ENCODE peak calls at places on chromosomes 4 and X, in eight cellular contexts. S is progenitor cell of endocrine pancreas; L is AG09319; O is GM20000; U is CD4-positive, alpha-beta T cell; V is GM10248; B is fibroblast of the aortic adventitia; H is foreskin fibroblast. T is an unnamed sample.

GRCh38 chrX:85052636-85053343 is 49.1 kb downstream of the APOOL start:
- DNase-seq in S (no peak), L (peak; percentile 19), O (no peak), U (no peak), V (no peak), B (peak; percentile 80), H (peak; percentile 53), T (no peak)

GRCh38 chr4:106343865-106344264 is 24.7 kb downstream of the GIMD1 start:
- DNase-seq in S (no peak), L (no peak), O (no peak), U (no peak), V (no peak), B (no peak), H (no peak), T (no peak)

GRCh38 chr4:146661368-146661767 is 22.7 kb downstream of the POU4F2 start:
- DNase-seq in S (no peak), L (no peak), O (no peak), U (no peak), V (no peak), B (no peak), H (no peak), T (no peak)

GRCh38 chr4:112523008-112523440 is 7.0 kb upstream of the NEUROG2 start:
- DNase-seq in S (no peak), L (no peak), O (peak; percentile 73), U (no peak), V (peak; percentile 71), B (peak; percentile 34), H (no peak), T (no peak)

GRCh38 chr4:188986271-188986689 is 847.0 kb downstream of the TRIML1 start:
- DNase-seq in S (no peak), L (peak; percentile 38), O (no peak), U (no peak), V (no peak), B (no peak), H (peak; percentile 43), T (no peak)

GRCh38 chrX:39903343-39903742 is 194.4 kb downstream of the BCOR start:
- DNase-seq in S (no peak), L (peak; percentile 23), O (no peak), U (no peak), V (no peak), B (peak; percentile 79), H (peak; percentile 38), T (no peak)

GRCh38 chrX:136639506-136640176 is 8.3 kb upstream of the CD40LG start:
- DNase-seq in S (no peak), L (no peak), O (no peak), U (no peak), V (no peak), B (peak; percentile 27), H (peak; percentile 24), T (no peak)

GRCh38 chrX:750263-750662 is 119.7 kb downstream of the SHOX start:
- DNase-seq in S (no peak), L (no peak), O (no peak), U (no peak), V (no peak), B (no peak), H (no peak), T (no peak)

GRCh38 chr4:13921805-13922204 is 294.3 kb upstream of the BOD1L1 start:
- DNase-seq in S (no peak), L (no peak), O (no peak), U (no peak), V (no peak), B (peak; percentile 77), H (no peak), T (no peak)

GRCh38 chr4:104507112-104507511 is 12.4 kb upstream of the CXXC4 start:
- DNase-seq in S (no peak), L (no peak), O (no peak), U (no peak), V (no peak), B (no peak), H (no peak), T (no peak)

GRCh38 chrX:119427024-119427794 is 28.1 kb downstream of the SLC25A43 start:
- DNase-seq in S (no peak), L (no peak), O (peak; percentile 38), U (no peak), V (peak; percentile 41), B (no peak), H (no peak), T (no peak)

GRCh38 chrX:139851730-139852129 is 81.1 kb downstream of the ATP11C start:
- DNase-seq in S (no peak), L (no peak), O (no peak), U (no peak), V (no peak), B (peak; percentile 47), H (no peak), T (no peak)

GRCh38 chrX:30196322-30196721 is 19.0 kb upstream of the MAGEB2 start:
- DNase-seq in S (no peak), L (no peak), O (peak; percentile 4), U (no peak), V (no peak), B (peak; percentile 1), H (no peak), T (no peak)

GRCh38 chr4:123978637-123979036 is 582.0 kb downstream of the SPRY1 start:
- DNase-seq in S (no peak), L (no peak), O (no peak), U (no peak), V (no peak), B (no peak), H (no peak), T (no peak)

GRCh38 chrX:132071260-132071659 is 48.2 kb downstream of the STK26 start:
- DNase-seq in S (no peak), L (no peak), O (no peak), U (no peak), V (no peak), B (peak; percentile 31), H (no peak), T (no peak)

GRCh38 chrX:20913760-20914159 is 460.5 kb upstream of the CNKSR2 start:
- DNase-seq in S (peak; percentile 63), L (no peak), O (no peak), U (no peak), V (no peak), B (peak; percentile 2), H (no peak), T (no peak)

GRCh38 chrX:70769659-70770232 is 138.8 kb downstream of the TEX11 start:
- DNase-seq in S (no peak), L (no peak), O (no peak), U (no peak), V (peak; percentile 10), B (peak; percentile 30), H (no peak), T (no peak)
- TF ChIP-seq CTCF in S (peak; percentile 62), L (peak; percentile 45), O (no peak), U (peak; percentile 49), V (peak; percentile 7), B (peak; percentile 43), H (no peak), T (peak; percentile 60)

GRCh38 chr4:42306221-42307109 is 90.8 kb upstream of the SHISA3 start:
- DNase-seq in S (no peak), L (no peak), O (no peak), U (no peak), V (no peak), B (peak; percentile 39), H (no peak), T (peak; percentile 66)

DNA sequence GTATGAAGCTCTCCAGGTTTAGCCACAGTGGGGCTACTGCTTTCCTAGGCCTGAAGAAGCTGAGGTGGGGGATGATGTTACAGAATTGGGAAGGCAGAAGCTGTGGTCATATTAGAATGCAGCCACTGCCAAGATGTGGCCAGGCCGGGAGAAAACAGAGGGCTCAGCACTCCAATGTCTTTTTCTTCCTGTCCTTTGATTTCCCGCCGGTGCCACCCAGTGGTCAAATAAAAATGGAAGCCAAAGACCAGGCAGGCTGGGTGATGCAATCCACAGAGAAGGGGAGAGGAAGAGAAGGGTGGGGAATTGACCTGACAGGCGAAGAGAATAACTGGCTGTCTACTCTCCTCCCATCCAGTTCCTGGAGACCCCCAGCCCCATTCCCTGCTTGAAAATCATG is 94.9 kb upstream of the SHISA3 start:
- DNase-seq in S (no peak), L (no peak), O (no peak), U (no peak), V (no peak), B (peak; percentile 44), H (no peak), T (no peak)
- TF ChIP-seq CTCF in S (peak; percentile 29), L (no peak), O (peak; percentile 18), U (no peak), V (no peak), B (peak; percentile 41), H (no peak), T (no peak)

GRCh38 chrX:34716322-34716721 is 59.2 kb upstream of the TMEM47 start:
- DNase-seq in S (no peak), L (no peak), O (no peak), U (no peak), V (no peak), B (peak; percentile 1), H (no peak), T (no peak)
- TF ChIP-seq CTCF in S (no peak), L (no peak), O (no peak), U (no peak), V (no peak), B (no peak), H (no peak), T (no peak)

GRCh38 chr4:144754562-144755410 is 108.8 kb downstream of the HHIP start:
- DNase-seq in S (no peak), L (no peak), O (no peak), U (no peak), V (no peak), B (peak; percentile 87), H (peak; percentile 30), T (no peak)
- TF ChIP-seq CTCF in S (peak; percentile 46), L (peak; percentile 57), O (no peak), U (no peak), V (no peak), B (peak; percentile 71), H (peak; percentile 41), T (peak; percentile 10)

GRCh38 chr4:3375688-3376087 is 66.1 kb upstream of the HGFAC start:
- DNase-seq in S (no peak), L (peak; percentile 25), O (no peak), U (no peak), V (no peak), B (peak; percentile 42), H (peak; percentile 87), T (peak; percentile 83)
- TF ChIP-seq CTCF in S (no peak), L (no peak), O (no peak), U (no peak), V (no peak), B (no peak), H (no peak), T (no peak)

GRCh38 chr4:142741995-142742394 is 104.1 kb downstream of the INPP4B start:
- DNase-seq in S (no peak), L (no peak), O (no peak), U (no peak), V (no peak), B (no peak), H (no peak), T (no peak)
- TF ChIP-seq CTCF in S (no peak), L (no peak), O (no peak), U (no peak), V (no peak), B (no peak), H (no peak), T (no peak)

DNA sequence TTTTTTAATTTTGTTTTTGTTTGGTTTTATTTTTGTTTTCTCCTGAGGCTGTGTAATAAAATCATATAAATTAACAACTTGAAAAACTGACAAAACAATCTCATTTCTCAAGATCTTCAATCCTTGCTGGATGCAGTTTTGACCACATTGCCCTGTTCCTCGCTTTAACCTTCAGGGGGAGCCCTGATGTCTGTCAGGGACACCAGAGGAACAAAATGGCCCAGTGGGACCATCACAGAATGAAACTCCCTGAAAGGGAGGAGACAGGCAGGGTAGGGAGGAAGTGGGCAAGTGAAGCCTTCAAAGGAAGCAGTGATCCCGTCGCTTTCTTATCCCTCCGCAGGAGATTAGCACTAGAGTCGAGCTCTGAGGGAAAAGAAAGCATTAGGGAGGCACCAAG is 274.9 kb upstream of the LDB2 start:
- DNase-seq in S (no peak), L (no peak), O (no peak), U (no peak), V (no peak), B (no peak), H (no peak), T (no peak)
- TF ChIP-seq CTCF in S (peak; percentile 31), L (peak; percentile 8), O (no peak), U (no peak), V (no peak), B (peak; percentile 18), H (peak; percentile 33), T (no peak)